ENCODE peak calls at places on chromosomes 16 and 17, in six cellular contexts. L is body of pancreas; K is GM23338; I is CD8-positive, alpha-beta T cell; S is PC-9; N is tibial nerve. F is an unnamed sample.

GRCh38 chr17:37605813-37606505 is 3.3 kb downstream of the SYNRG start:
- DNase-seq in L (no peak), K (no peak), I (no peak), S (no peak), N (no peak), F (no peak)

GRCh38 chr16:64250866-64251265 is 871.0 kb downstream of the CDH11 start:
- DNase-seq in L (no peak), K (no peak), I (no peak), S (no peak), N (no peak), F (peak; percentile 6)

GRCh38 chr16:48597563-48598392 is 12.2 kb downstream of the N4BP1 start:
- DNase-seq in L (no peak), K (no peak), I (no peak), S (no peak), N (no peak), F (no peak)

GRCh38 chr16:87062569-87063442 is 254.4 kb downstream of the C16orf95 start:
- DNase-seq in L (peak; percentile 78), K (peak; percentile 93), I (no peak), S (no peak), N (peak; percentile 87), F (peak; percentile 5)

GRCh38 chr17:885971-886571 is 93.5 kb downstream of the NXN start:
- DNase-seq in L (peak; percentile 86), K (no peak), I (no peak), S (no peak), N (peak; percentile 86), F (no peak)

GRCh38 chr17:10337976-10338375 is 34.8 kb downstream of the MYH13 start:
- DNase-seq in L (no peak), K (no peak), I (no peak), S (no peak), N (no peak), F (no peak)

GRCh38 chr17:58097384-58098088 is 14.3 kb downstream of the DYNLL2 start:
- DNase-seq in L (no peak), K (no peak), I (no peak), S (peak; percentile 32), N (no peak), F (no peak)

GRCh38 chr17:22268214-22268911 is 576.0 kb downstream of the KCNJ18 start:
- DNase-seq in L (no peak), K (no peak), I (no peak), S (no peak), N (no peak), F (no peak)

GRCh38 chr16:30551781-30552180 is 6.4 kb downstream of the ZNF764 start:
- DNase-seq in L (no peak), K (no peak), I (no peak), S (no peak), N (no peak), F (no peak)

DNA sequence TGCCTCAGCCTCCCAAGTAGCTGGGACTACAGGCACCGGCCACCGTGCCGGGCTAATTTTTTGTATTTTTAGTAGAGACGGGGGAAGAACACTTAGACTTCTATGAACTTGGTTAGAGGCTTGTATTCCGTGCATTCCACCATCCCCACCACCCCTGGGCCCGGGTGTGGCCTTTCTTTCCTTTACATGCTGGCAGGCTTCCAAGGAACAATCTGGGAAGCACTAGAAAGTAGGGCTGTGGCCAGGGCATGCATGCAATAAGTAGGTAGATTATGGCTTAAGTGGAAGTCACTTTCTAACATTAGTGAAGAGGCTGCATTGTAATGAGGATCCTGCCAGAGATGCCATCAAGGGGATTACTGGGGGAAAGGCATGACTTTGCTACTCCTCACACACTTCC is 171.6 kb downstream of the SHISA6 start:
- DNase-seq in L (no peak), K (no peak), I (no peak), S (no peak), N (no peak), F (no peak)
- H3K4me1 ChIP-seq in L (no peaks in the 10 kb centered on the region), K (no peaks in the 10 kb centered on the region), I (no peaks in the 10 kb centered on the region), S (no peaks in the 10 kb centered on the region), N (no peaks in the 10 kb centered on the region), F (no peaks in the 10 kb centered on the region)

GRCh38 chr17:29620271-29620670 is 2.4 kb downstream of the CORO6 start:
- DNase-seq in L (no peak), K (peak; percentile 58), I (no peak), S (peak; percentile 65), N (no peak), F (peak; percentile 65)
- H3K4me1 ChIP-seq in L (peaks cover 44% of the 10 kb centered on the region), K (peaks cover 31% of the 10 kb centered on the region), I (peaks cover 47% of the 10 kb centered on the region), S (peaks cover 53% of the 10 kb centered on the region), N (peaks cover 43% of the 10 kb centered on the region), F (peaks cover 27% of the 10 kb centered on the region)

GRCh38 chr16:85312642-85313540 is 200.6 kb upstream of the CIBAR2 start:
- DNase-seq in L (no peak), K (no peak), I (no peak), S (no peak), N (no peak), F (no peak)
- H3K4me1 ChIP-seq in L (peaks cover 24% of the 10 kb centered on the region), K (peaks cover 37% of the 10 kb centered on the region), I (peaks cover 45% of the 10 kb centered on the region), S (no peaks in the 10 kb centered on the region), N (peaks cover 71% of the 10 kb centered on the region), F (peaks cover 3% of the 10 kb centered on the region)

DNA sequence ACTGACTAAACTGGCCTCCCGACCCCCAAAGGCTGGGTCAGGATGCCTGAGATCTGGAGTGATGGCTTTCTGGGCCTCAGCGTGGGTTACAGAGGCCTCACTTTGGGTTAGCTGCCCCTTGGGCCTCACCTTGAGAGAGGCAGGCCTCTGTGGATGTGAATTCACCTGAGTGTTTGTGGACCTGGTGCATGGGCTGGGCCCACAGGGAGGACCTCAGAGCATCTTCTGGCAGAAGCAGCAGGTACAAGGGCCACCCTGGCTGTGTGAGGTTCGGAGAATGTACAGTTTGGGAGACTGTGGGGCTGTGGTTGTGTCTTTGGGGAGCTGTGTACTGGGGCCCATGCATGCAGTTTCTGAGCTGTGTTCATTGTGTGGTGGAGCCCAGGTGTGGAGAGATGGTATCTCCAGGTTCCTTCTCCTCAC is 18.3 kb downstream of the RARA start:
- DNase-seq in L (no peak), K (no peak), I (no peak), S (no peak), N (no peak), F (no peak)
- H3K4me1 ChIP-seq in L (peaks cover 86% of the 10 kb centered on the region), K (peaks cover 6% of the 10 kb centered on the region), I (peaks cover 92% of the 10 kb centered on the region), S (peaks cover 34% of the 10 kb centered on the region), N (peaks cover 96% of the 10 kb centered on the region), F (peaks cover 15% of the 10 kb centered on the region)